ENCODE peak calls at places on chromosome 12, in ten cellular contexts. L is stimulated activated CD4-positive, alpha-beta T cell treated with anti-CD3 and anti-CD28 coated beads, Interleukin-2, amount 100 ng/mL, for 48 hours; F is endothelial cell; D is frontal cortex; W is BJ; V is ELR; R is cardiac fibroblast; O is stomach; Q is SHP77; A is NCI-H1105 treated with DMSO at 0.1 percent for 48 hours. G is an unnamed sample.

GRCh38 chr12:52400906-52401305 is 5.2 kb downstream of the KRT82 start:
- DNase-seq in L (no peak), F (no peak), D (no peak), W (no peak), V (no peak), R (no peak), O (no peak), Q (no peak), A (no peak), G (no peak)

GRCh38 chr12:25670076-25671055 is 117.3 kb upstream of the LMNTD1 start:
- DNase-seq in L (no peak), F (no peak), D (no peak), W (no peak), V (peak; percentile 61), R (no peak), O (no peak), Q (no peak), A (no peak), G (no peak)

GRCh38 chr12:91053951-91054715 is 3.7 kb downstream of the KERA start:
- DNase-seq in L (no peak), F (no peak), D (no peak), W (peak; percentile 93), V (peak; percentile 21), R (peak; percentile 95), O (no peak), Q (no peak), A (peak; percentile 22), G (no peak)

GRCh38 chr12:108271951-108272729 is 67.0 kb downstream of the CMKLR1 start:
- DNase-seq in L (no peak), F (no peak), D (no peak), W (no peak), V (no peak), R (no peak), O (no peak), Q (no peak), A (no peak), G (no peak)

GRCh38 chr12:116707751-116708150 is 30.1 kb downstream of the SPRING1 start:
- DNase-seq in L (no peak), F (no peak), D (no peak), W (no peak), V (no peak), R (no peak), O (no peak), Q (peak; percentile 47), A (no peak), G (no peak)

GRCh38 chr12:52949413-52950331 is 754 bp downstream of the KRT18 start:
- DNase-seq in L (no peak), F (peak; percentile 59), D (no peak), W (peak; percentile 73), V (peak; percentile 98), R (peak; percentile 92), O (peak; percentile 81), Q (peak; percentile 93), A (peak; percentile 12), G (no peak)

GRCh38 chr12:96108321-96108720 is 72.9 kb upstream of the LTA4H start:
- DNase-seq in L (peak; percentile 13), F (peak; percentile 62), D (no peak), W (no peak), V (no peak), R (peak; percentile 17), O (no peak), Q (no peak), A (no peak), G (no peak)

GRCh38 chr12:95549392-95550084 is 1.7 kb downstream of the USP44 start:
- DNase-seq in L (no peak), F (no peak), D (no peak), W (no peak), V (no peak), R (no peak), O (no peak), Q (no peak), A (no peak), G (no peak)

GRCh38 chr12:103986823-103987222 is 21.2 kb downstream of the TDG start:
- DNase-seq in L (no peak), F (no peak), D (no peak), W (peak; percentile 52), V (peak; percentile 30), R (no peak), O (no peak), Q (no peak), A (no peak), G (peak; percentile 75)

GRCh38 chr12:9782547-9783382 is 22.1 kb upstream of the CD69 start:
- DNase-seq in L (no peak), F (no peak), D (no peak), W (no peak), V (no peak), R (no peak), O (no peak), Q (no peak), A (no peak), G (no peak)

GRCh38 chr12:93879476-93880376 is 202.6 kb downstream of the CRADD start:
- DNase-seq in L (no peak), F (no peak), D (no peak), W (peak; percentile 80), V (peak; percentile 67), R (peak; percentile 52), O (no peak), Q (no peak), A (no peak), G (peak; percentile 75)

GRCh38 chr12:113002676-113003075 is 24.4 kb downstream of the OAS2 start:
- DNase-seq in L (no peak), F (no peak), D (no peak), W (no peak), V (no peak), R (no peak), O (no peak), Q (no peak), A (no peak), G (no peak)

GRCh38 chr12:4190376-4191063 is 83.0 kb upstream of the CCND2 start:
- DNase-seq in L (no peak), F (no peak), D (no peak), W (no peak), V (no peak), R (no peak), O (no peak), Q (no peak), A (no peak), G (no peak)

GRCh38 chr12:132199526-132200319 is 55.5 kb downstream of the NOC4L start:
- DNase-seq in L (no peak), F (no peak), D (no peak), W (no peak), V (no peak), R (no peak), O (no peak), Q (no peak), A (no peak), G (no peak)

GRCh38 chr12:68334136-68334535 is 2.0 kb upstream of the MDM1 start:
- DNase-seq in L (peak; percentile 10), F (no peak), D (no peak), W (no peak), V (no peak), R (no peak), O (no peak), Q (peak; percentile 61), A (no peak), G (no peak)

GRCh38 chr12:53746592-53747491 is 4.9 kb downstream of the CISTR start:
- DNase-seq in L (peak; percentile 86), F (peak; percentile 96), D (peak; percentile 92), W (peak; percentile 50), V (peak; percentile 92), R (peak; percentile 95), O (peak; percentile 95), Q (peak; percentile 81), A (peak; percentile 70), G (no peak)